ENCODE peak calls at places on chromosome 14, in eight cellular contexts. One of them, this sample, is unnamed.

GRCh38 chr14:83556746-83557460 is 1973.0 kb upstream of the FLRT2 start:
- DNase-seq in DMS53: no peak
- DNase-seq in T-helper 2 cell: no peak
- DNase-seq in Peyer's patch: no peak
- DNase-seq in tibial nerve: no peak
- DNase-seq in stimulated activated CD8-positive, alpha-beta memory T cell treated with anti-CD3 and anti-CD28 coated beads, Interleukin-15, amount 100 ng/mL, for 24 hours: no peak
- DNase-seq in fibroblast of mammary gland: peak
- DNase-seq in naive B cell: no peak
- DNase-seq in this sample: peak

GRCh38 chr14:39469094-39469710 is 37.0 kb upstream of the FBXO33 start:
- DNase-seq in DMS53: no peak
- DNase-seq in T-helper 2 cell: peak
- DNase-seq in Peyer's patch: peak
- DNase-seq in tibial nerve: no peak
- DNase-seq in stimulated activated CD8-positive, alpha-beta memory T cell treated with anti-CD3 and anti-CD28 coated beads, Interleukin-15, amount 100 ng/mL, for 24 hours: no peak
- DNase-seq in fibroblast of mammary gland: peak
- DNase-seq in naive B cell: peak
- DNase-seq in this sample: no peak

GRCh38 chr14:59098377-59098776 is 90.1 kb upstream of the DAAM1 start:
- DNase-seq in DMS53: no peak
- DNase-seq in T-helper 2 cell: no peak
- DNase-seq in Peyer's patch: no peak
- DNase-seq in tibial nerve: no peak
- DNase-seq in stimulated activated CD8-positive, alpha-beta memory T cell treated with anti-CD3 and anti-CD28 coated beads, Interleukin-15, amount 100 ng/mL, for 24 hours: no peak
- DNase-seq in fibroblast of mammary gland: peak
- DNase-seq in naive B cell: no peak
- DNase-seq in this sample: no peak

GRCh38 chr14:39232554-39233415 is 930 bp upstream of the MIA2 start:
- DNase-seq in DMS53: no peak
- DNase-seq in T-helper 2 cell: peak
- DNase-seq in Peyer's patch: no peak
- DNase-seq in tibial nerve: no peak
- DNase-seq in stimulated activated CD8-positive, alpha-beta memory T cell treated with anti-CD3 and anti-CD28 coated beads, Interleukin-15, amount 100 ng/mL, for 24 hours: no peak
- DNase-seq in fibroblast of mammary gland: peak
- DNase-seq in naive B cell: no peak
- DNase-seq in this sample: peak

GRCh38 chr14:63922696-63923421 is 70.1 kb downstream of the SYNE2 start:
- DNase-seq in DMS53: peak
- DNase-seq in T-helper 2 cell: no peak
- DNase-seq in Peyer's patch: no peak
- DNase-seq in tibial nerve: no peak
- DNase-seq in stimulated activated CD8-positive, alpha-beta memory T cell treated with anti-CD3 and anti-CD28 coated beads, Interleukin-15, amount 100 ng/mL, for 24 hours: no peak
- DNase-seq in fibroblast of mammary gland: no peak
- DNase-seq in naive B cell: no peak
- DNase-seq in this sample: no peak

GRCh38 chr14:105061428-105062047 is 3.7 kb downstream of the GPR132 start:
- DNase-seq in DMS53: no peak
- DNase-seq in T-helper 2 cell: peak
- DNase-seq in Peyer's patch: peak
- DNase-seq in tibial nerve: no peak
- DNase-seq in stimulated activated CD8-positive, alpha-beta memory T cell treated with anti-CD3 and anti-CD28 coated beads, Interleukin-15, amount 100 ng/mL, for 24 hours: no peak
- DNase-seq in fibroblast of mammary gland: no peak
- DNase-seq in naive B cell: peak
- DNase-seq in this sample: no peak

GRCh38 chr14:35079742-35080141 is 33.7 kb downstream of the FAM177A1 start:
- DNase-seq in DMS53: no peak
- DNase-seq in T-helper 2 cell: no peak
- DNase-seq in Peyer's patch: no peak
- DNase-seq in tibial nerve: no peak
- DNase-seq in stimulated activated CD8-positive, alpha-beta memory T cell treated with anti-CD3 and anti-CD28 coated beads, Interleukin-15, amount 100 ng/mL, for 24 hours: no peak
- DNase-seq in fibroblast of mammary gland: no peak
- DNase-seq in naive B cell: no peak
- DNase-seq in this sample: no peak

GRCh38 chr14:89701079-89702043 is 253.2 kb downstream of the EFCAB11 start:
- DNase-seq in DMS53: peak
- DNase-seq in T-helper 2 cell: peak
- DNase-seq in Peyer's patch: peak
- DNase-seq in tibial nerve: peak
- DNase-seq in stimulated activated CD8-positive, alpha-beta memory T cell treated with anti-CD3 and anti-CD28 coated beads, Interleukin-15, amount 100 ng/mL, for 24 hours: peak
- DNase-seq in fibroblast of mammary gland: peak
- DNase-seq in naive B cell: peak
- DNase-seq in this sample: peak

This sample was measured in HFF-Myc.